ENCODE peak calls at places on chromosomes 1 and 21, in five cellular contexts. U is PC-3, W is GM23248, R is HCT116, L is neural progenitor cell. D is an unnamed sample.
A peak's percentile ranks its signal among the peaks of the same experiment; 100 is the strongest.

GRCh38 chr1:62280150-62280549 is 39.1 kb downstream of the KANK4 start:
- DNase-seq in U (no peak), W (no peak), R (no peak), L (no peak), D (no peak)

GRCh38 chr1:1760345-1760650 is 18.0 kb downstream of the NADK start:
- DNase-seq in U (no peak), W (no peak), R (no peak), L (no peak), D (no peak)

GRCh38 chr1:240117930-240118329 is 26.2 kb downstream of the FMN2 start:
- DNase-seq in U (no peak), W (no peak), R (no peak), L (no peak), D (no peak)

GRCh38 chr1:7538033-7538432 is 233.1 kb upstream of the VAMP3 start:
- DNase-seq in U (peak; percentile 11), W (peak; percentile 69), R (no peak), L (no peak), D (no peak)

GRCh38 chr1:240804475-240804874 is 192.5 kb upstream of the GREM2 start:
- DNase-seq in U (no peak), W (peak; percentile 44), R (no peak), L (no peak), D (no peak)

GRCh38 chr1:111032295-111032897 is 68.7 kb upstream of the LRIF1 start:
- DNase-seq in U (peak; percentile 74), W (peak; percentile 35), R (peak; percentile 18), L (peak; percentile 49), D (peak; percentile 46)

GRCh38 chr1:183024352-183025337 is 1.4 kb downstream of the LAMC1 start:
- DNase-seq in U (peak; percentile 18), W (peak; percentile 46), R (no peak), L (peak; percentile 38), D (no peak)

GRCh38 chr1:59997479-59997878 is 70.9 kb upstream of the CYP2J2 start:
- DNase-seq in U (no peak), W (no peak), R (no peak), L (peak; percentile 28), D (no peak)

GRCh38 chr1:108149796-108150467 is 50.2 kb downstream of the SLC25A24 start:
- DNase-seq in U (no peak), W (peak; percentile 40), R (no peak), L (no peak), D (no peak)

GRCh38 chr1:75723989-75724471 is 479 bp upstream of the ACADM start:
- DNase-seq in U (peak; percentile 60), W (peak; percentile 85), R (peak; percentile 49), L (no peak), D (peak; percentile 82)

GRCh38 chr21:34992736-34993135 is 56.4 kb downstream of the RUNX1 start:
- DNase-seq in U (no peak), W (peak; percentile 81), R (no peak), L (no peak), D (no peak)

GRCh38 chr1:153543738-153544135 is 1.9 kb downstream of the S100A4 start:
- DNase-seq in U (no peak), W (peak; percentile 45), R (no peak), L (no peak), D (no peak)

GRCh38 chr1:153728305-153729066 is 636 bp downstream of the INTS3 start:
- DNase-seq in U (peak; percentile 47), W (peak; percentile 68), R (no peak), L (peak; percentile 79), D (no peak)

GRCh38 chr1:65090406-65090805 is 57.6 kb upstream of the AK4 start:
- DNase-seq in U (no peak), W (no peak), R (no peak), L (no peak), D (no peak)

GRCh38 chr1:30738670-30739559 is 15.5 kb upstream of the MATN1 start:
- DNase-seq in U (no peak), W (no peak), R (no peak), L (no peak), D (no peak)

GRCh38 chr1:210232524-210233215 is at the start of gene SERTAD4:
- DNase-seq in U (peak; percentile 94), W (peak; percentile 68), R (peak; percentile 23), L (peak; percentile 67), D (no peak)

GRCh38 chr1:101290119-101290921 is 53.5 kb downstream of the S1PR1 start:
- DNase-seq in U (no peak), W (no peak), R (no peak), L (no peak), D (no peak)

GRCh38 chr1:175887981-175888428 is 144.6 kb upstream of the TNR start:
- DNase-seq in U (peak; percentile 43), W (peak; percentile 71), R (peak; percentile 21), L (peak; percentile 91), D (no peak)

GRCh38 chr1:34529935-34530859 is 224.7 kb upstream of the GJB5 start:
- DNase-seq in U (no peak), W (no peak), R (no peak), L (peak; percentile 4), D (no peak)

GRCh38 chr1:211928222-211928856 is 97.8 kb upstream of the LPGAT1 start:
- DNase-seq in U (peak; percentile 76), W (no peak), R (no peak), L (no peak), D (no peak)

GRCh38 chr1:17671314-17671705 is 83.8 kb upstream of the ACTL8 start:
- DNase-seq in U (no peak), W (no peak), R (no peak), L (peak; percentile 55), D (no peak)

GRCh38 chr1:88661188-88661587 is 22.9 kb upstream of the PKN2 start:
- DNase-seq in U (no peak), W (no peak), R (no peak), L (no peak), D (no peak)

GRCh38 chr21:15224346-15225086 is 159.7 kb upstream of the NRIP1 start:
- DNase-seq in U (peak; percentile 99), W (peak; percentile 97), R (peak; percentile 56), L (no peak), D (no peak)

GRCh38 chr1:11158720-11159321 is 30.3 kb upstream of the ANGPTL7 start:
- DNase-seq in U (peak; percentile 92), W (peak; percentile 95), R (no peak), L (no peak), D (no peak)

GRCh38 chr21:38524168-38525153 is 26.2 kb upstream of the ERG start:
- DNase-seq in U (no peak), W (no peak), R (no peak), L (no peak), D (no peak)

GRCh38 chr1:9615316-9616063 is 26.8 kb downstream of the TMEM201 start:
- DNase-seq in U (peak; percentile 56), W (peak; percentile 75), R (peak; percentile 18), L (peak; percentile 70), D (peak; percentile 42)

GRCh38 chr1:171884475-171884874 is 43.2 kb downstream of the DNM3 start:
- DNase-seq in U (no peak), W (no peak), R (no peak), L (no peak), D (no peak)

GRCh38 chr1:211148371-211148770 is 14.4 kb upstream of the KCNH1 start:
- DNase-seq in U (no peak), W (no peak), R (no peak), L (no peak), D (no peak)

GRCh38 chr1:89701746-89702241 is 68.9 kb downstream of the LRRC8C start:
- DNase-seq in U (no peak), W (no peak), R (no peak), L (no peak), D (no peak)

GRCh38 chr1:37752213-37752582 is 12.7 kb downstream of the EPHA10 start:
- DNase-seq in U (no peak), W (no peak), R (no peak), L (no peak), D (no peak)

GRCh38 chr1:234607091-234608025 is 2.6 kb downstream of the IRF2BP2 start:
- DNase-seq in U (peak; percentile 25), W (peak; percentile 64), R (no peak), L (peak; percentile 86), D (peak; percentile 69)

GRCh38 chr1:91885331-91885715 is 628 bp downstream of the TGFBR3 start:
- DNase-seq in U (peak; percentile 9), W (peak; percentile 69), R (no peak), L (peak; percentile 40), D (peak; percentile 27)

GRCh38 chr1:53946252-53947171 is at the start of gene LRRC42:
- DNase-seq in U (no peak), W (peak; percentile 94), R (no peak), L (peak; percentile 92), D (no peak)

GRCh38 chr1:206682111-206682510 is 2.6 kb upstream of the MAPKAPK2 start:
- DNase-seq in U (no peak), W (no peak), R (no peak), L (no peak), D (no peak)

GRCh38 chr1:151716771-151717631 is at the start of gene CELF3:
- DNase-seq in U (no peak), W (peak; percentile 32), R (no peak), L (peak; percentile 83), D (peak; percentile 14)
- TF ChIP-seq EZH2 in U (no peak), W (no peak), R (no peak), L (peak; percentile 41), D (no peak)

GRCh38 chr1:162854245-162854860 is 6.6 kb downstream of the CCDC190 start:
- DNase-seq in U (peak; percentile 93), W (peak; percentile 81), R (peak; percentile 77), L (peak; percentile 65), D (peak; percentile 85)
- H3K9ac ChIP-seq in U (no peak overlapping the region), W (no peak overlapping the region), R (no peak overlapping the region), L (no peak overlapping the region), D (no peak overlapping the region)

GRCh38 chr21:42830456-42831455 is 48.6 kb downstream of the WDR4 start:
- DNase-seq in U (peak; percentile 19), W (no peak), R (no peak), L (no peak), D (no peak)
- TF ChIP-seq EZH2phosphoT487 in U (no peak), W (no peak), R (no peak), L (no peak), D (no peak)

GRCh38 chr1:70090875-70091274 is 114.5 kb downstream of the LRRC40 start:
- DNase-seq in U (peak; percentile 83), W (peak; percentile 70), R (no peak), L (no peak), D (no peak)

GRCh38 chr1:70090146-70090545 is 115.2 kb downstream of the LRRC40 start:
- DNase-seq in U (no peak), W (no peak), R (no peak), L (no peak), D (no peak)

GRCh38 chr1:70091811-70092210 is 113.6 kb downstream of the LRRC40 start:
- DNase-seq in U (no peak), W (no peak), R (no peak), L (no peak), D (no peak)

DNA sequence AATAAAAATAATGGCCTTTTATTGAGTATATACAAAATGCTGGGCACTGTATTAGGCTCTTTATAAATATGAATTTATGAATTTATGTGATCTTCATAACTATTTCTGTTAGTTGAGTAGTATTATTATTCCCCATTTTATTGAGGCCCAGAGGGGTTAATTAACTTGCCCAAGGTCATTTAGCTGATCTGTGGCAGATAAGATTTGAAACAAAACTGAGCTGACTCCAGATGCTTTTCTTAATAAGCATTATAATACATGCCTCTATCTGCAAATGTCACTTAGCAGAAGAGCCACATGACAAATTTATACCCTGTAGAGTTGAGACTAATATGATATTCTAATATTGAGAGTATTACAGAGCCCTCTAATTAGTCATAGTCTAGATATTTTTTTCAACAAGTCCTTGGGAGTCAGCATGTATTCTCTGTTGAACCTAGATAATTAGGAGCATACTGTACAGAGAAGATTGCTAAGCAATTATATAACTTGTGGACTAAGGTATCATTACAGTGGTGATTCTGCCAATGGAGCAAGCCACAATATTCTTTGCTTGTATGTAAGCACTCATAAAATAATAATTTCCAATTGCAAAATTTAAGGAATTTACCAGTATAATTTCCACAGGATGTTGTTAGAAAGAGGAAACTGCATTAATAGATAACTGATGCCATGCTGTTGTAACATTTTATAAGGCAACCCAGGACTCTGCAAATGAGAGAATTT is 112.0 kb downstream of the LRRC40 start:
- DNase-seq in U (no peak), W (peak; percentile 5), R (no peak), L (no peak), D (no peak)
- TF ChIP-seq EZH2 in U (no peak), W (no peak), R (no peak), L (no peak), D (no peak)

D was measured in MM.1S.